ENCODE peak calls at places on chromosomes 4 and X, in nine cellular contexts. One of them, this sample, is unnamed.

GRCh38 chrX:21674430-21675186 is 16.5 kb upstream of the KLHL34 start:
- DNase-seq in gastrocnemius medialis: no peak
- DNase-seq in H1: no peak
- DNase-seq in right lobe of liver: no peak
- DNase-seq in heart right ventricle: no peak
- DNase-seq in fibroblast of mammary gland: no peak
- DNase-seq in tibial nerve: no peak
- DNase-seq in sigmoid colon: no peak
- DNase-seq in astrocyte of the spinal cord: no peak
- DNase-seq in this sample: no peak

GRCh38 chr4:156598138-156598681 is 373.4 kb downstream of the PDGFC start:
- DNase-seq in gastrocnemius medialis: no peak
- DNase-seq in H1: peak; percentile 3
- DNase-seq in right lobe of liver: no peak
- DNase-seq in heart right ventricle: no peak
- DNase-seq in fibroblast of mammary gland: peak; percentile 6
- DNase-seq in tibial nerve: no peak
- DNase-seq in sigmoid colon: no peak
- DNase-seq in astrocyte of the spinal cord: peak; percentile 77
- DNase-seq in this sample: no peak

GRCh38 chrX:21725498-21725897 is 32.4 kb downstream of the SMPX start:
- DNase-seq in gastrocnemius medialis: no peak
- DNase-seq in H1: no peak
- DNase-seq in right lobe of liver: no peak
- DNase-seq in heart right ventricle: no peak
- DNase-seq in fibroblast of mammary gland: peak; percentile 64
- DNase-seq in tibial nerve: no peak
- DNase-seq in sigmoid colon: no peak
- DNase-seq in astrocyte of the spinal cord: peak; percentile 33
- DNase-seq in this sample: no peak

GRCh38 chr4:185665655-185666054 is 130.3 kb upstream of the PDLIM3 start:
- DNase-seq in gastrocnemius medialis: no peak
- DNase-seq in H1: no peak
- DNase-seq in right lobe of liver: no peak
- DNase-seq in heart right ventricle: no peak
- DNase-seq in fibroblast of mammary gland: no peak
- DNase-seq in tibial nerve: no peak
- DNase-seq in sigmoid colon: no peak
- DNase-seq in astrocyte of the spinal cord: no peak
- DNase-seq in this sample: no peak

GRCh38 chr4:9870165-9870564 is 88.7 kb downstream of the DRD5 start:
- DNase-seq in gastrocnemius medialis: no peak
- DNase-seq in H1: no peak
- DNase-seq in right lobe of liver: no peak
- DNase-seq in heart right ventricle: no peak
- DNase-seq in fibroblast of mammary gland: no peak
- DNase-seq in tibial nerve: no peak
- DNase-seq in sigmoid colon: no peak
- DNase-seq in astrocyte of the spinal cord: no peak
- DNase-seq in this sample: no peak

GRCh38 chrX:36431819-36432218 is 512.3 kb downstream of the CFAP47 start:
- DNase-seq in gastrocnemius medialis: no peak
- DNase-seq in H1: no peak
- DNase-seq in right lobe of liver: no peak
- DNase-seq in heart right ventricle: no peak
- DNase-seq in fibroblast of mammary gland: peak; percentile 31
- DNase-seq in tibial nerve: no peak
- DNase-seq in sigmoid colon: no peak
- DNase-seq in astrocyte of the spinal cord: peak; percentile 72
- DNase-seq in this sample: peak; percentile 38

GRCh38 chr4:52096048-52096447 is 44.9 kb downstream of the SPATA18 start:
- DNase-seq in gastrocnemius medialis: no peak
- DNase-seq in H1: no peak
- DNase-seq in right lobe of liver: no peak
- DNase-seq in heart right ventricle: no peak
- DNase-seq in fibroblast of mammary gland: peak; percentile 53
- DNase-seq in tibial nerve: no peak
- DNase-seq in sigmoid colon: no peak
- DNase-seq in astrocyte of the spinal cord: no peak
- DNase-seq in this sample: no peak

GRCh38 chr4:140952709-140953108 is 180.6 kb downstream of the RNF150 start:
- DNase-seq in gastrocnemius medialis: no peak
- DNase-seq in H1: no peak
- DNase-seq in right lobe of liver: no peak
- DNase-seq in heart right ventricle: no peak
- DNase-seq in fibroblast of mammary gland: peak; percentile 56
- DNase-seq in tibial nerve: no peak
- DNase-seq in sigmoid colon: no peak
- DNase-seq in astrocyte of the spinal cord: no peak
- DNase-seq in this sample: no peak

GRCh38 chrX:13046035-13046851 is 1.8 kb upstream of the FAM9C start:
- DNase-seq in gastrocnemius medialis: no peak
- DNase-seq in H1: no peak
- DNase-seq in right lobe of liver: no peak
- DNase-seq in heart right ventricle: no peak
- DNase-seq in fibroblast of mammary gland: no peak
- DNase-seq in tibial nerve: no peak
- DNase-seq in sigmoid colon: no peak
- DNase-seq in astrocyte of the spinal cord: no peak
- DNase-seq in this sample: no peak

GRCh38 chr4:120771907-120772306 is 150.6 kb downstream of the PRDM5 start:
- DNase-seq in gastrocnemius medialis: no peak
- DNase-seq in H1: no peak
- DNase-seq in right lobe of liver: no peak
- DNase-seq in heart right ventricle: no peak
- DNase-seq in fibroblast of mammary gland: no peak
- DNase-seq in tibial nerve: no peak
- DNase-seq in sigmoid colon: no peak
- DNase-seq in astrocyte of the spinal cord: no peak
- DNase-seq in this sample: no peak

GRCh38 chr4:171929477-171929876 is 116.3 kb downstream of the GALNTL6 start:
- DNase-seq in gastrocnemius medialis: no peak
- DNase-seq in H1: no peak
- DNase-seq in right lobe of liver: peak; percentile 16
- DNase-seq in heart right ventricle: no peak
- DNase-seq in fibroblast of mammary gland: no peak
- DNase-seq in tibial nerve: no peak
- DNase-seq in sigmoid colon: no peak
- DNase-seq in astrocyte of the spinal cord: no peak
- DNase-seq in this sample: no peak

GRCh38 chr4:47525154-47525819 is 40.2 kb downstream of the ATP10D start:
- DNase-seq in gastrocnemius medialis: no peak
- DNase-seq in H1: no peak
- DNase-seq in right lobe of liver: no peak
- DNase-seq in heart right ventricle: no peak
- DNase-seq in fibroblast of mammary gland: peak; percentile 94
- DNase-seq in tibial nerve: peak; percentile 49
- DNase-seq in sigmoid colon: peak; percentile 68
- DNase-seq in astrocyte of the spinal cord: peak; percentile 93
- DNase-seq in this sample: peak; percentile 91

GRCh38 chr4:149708513-149709175 is 107.0 kb downstream of the IQCM start:
- DNase-seq in gastrocnemius medialis: no peak
- DNase-seq in H1: no peak
- DNase-seq in right lobe of liver: no peak
- DNase-seq in heart right ventricle: no peak
- DNase-seq in fibroblast of mammary gland: peak; percentile 48
- DNase-seq in tibial nerve: no peak
- DNase-seq in sigmoid colon: no peak
- DNase-seq in astrocyte of the spinal cord: peak; percentile 42
- DNase-seq in this sample: no peak

GRCh38 chr4:182768821-182769220 is 148.4 kb downstream of the DCTD start:
- DNase-seq in gastrocnemius medialis: no peak
- DNase-seq in H1: no peak
- DNase-seq in right lobe of liver: no peak
- DNase-seq in heart right ventricle: no peak
- DNase-seq in fibroblast of mammary gland: no peak
- DNase-seq in tibial nerve: no peak
- DNase-seq in sigmoid colon: no peak
- DNase-seq in astrocyte of the spinal cord: peak; percentile 27
- DNase-seq in this sample: no peak

GRCh38 chr4:6009452-6009851 is 8.8 kb downstream of the C4orf50 start:
- DNase-seq in gastrocnemius medialis: no peak
- DNase-seq in H1: no peak
- DNase-seq in right lobe of liver: no peak
- DNase-seq in heart right ventricle: no peak
- DNase-seq in fibroblast of mammary gland: no peak
- DNase-seq in tibial nerve: no peak
- DNase-seq in sigmoid colon: peak; percentile 3
- DNase-seq in astrocyte of the spinal cord: no peak
- DNase-seq in this sample: no peak

DNA sequence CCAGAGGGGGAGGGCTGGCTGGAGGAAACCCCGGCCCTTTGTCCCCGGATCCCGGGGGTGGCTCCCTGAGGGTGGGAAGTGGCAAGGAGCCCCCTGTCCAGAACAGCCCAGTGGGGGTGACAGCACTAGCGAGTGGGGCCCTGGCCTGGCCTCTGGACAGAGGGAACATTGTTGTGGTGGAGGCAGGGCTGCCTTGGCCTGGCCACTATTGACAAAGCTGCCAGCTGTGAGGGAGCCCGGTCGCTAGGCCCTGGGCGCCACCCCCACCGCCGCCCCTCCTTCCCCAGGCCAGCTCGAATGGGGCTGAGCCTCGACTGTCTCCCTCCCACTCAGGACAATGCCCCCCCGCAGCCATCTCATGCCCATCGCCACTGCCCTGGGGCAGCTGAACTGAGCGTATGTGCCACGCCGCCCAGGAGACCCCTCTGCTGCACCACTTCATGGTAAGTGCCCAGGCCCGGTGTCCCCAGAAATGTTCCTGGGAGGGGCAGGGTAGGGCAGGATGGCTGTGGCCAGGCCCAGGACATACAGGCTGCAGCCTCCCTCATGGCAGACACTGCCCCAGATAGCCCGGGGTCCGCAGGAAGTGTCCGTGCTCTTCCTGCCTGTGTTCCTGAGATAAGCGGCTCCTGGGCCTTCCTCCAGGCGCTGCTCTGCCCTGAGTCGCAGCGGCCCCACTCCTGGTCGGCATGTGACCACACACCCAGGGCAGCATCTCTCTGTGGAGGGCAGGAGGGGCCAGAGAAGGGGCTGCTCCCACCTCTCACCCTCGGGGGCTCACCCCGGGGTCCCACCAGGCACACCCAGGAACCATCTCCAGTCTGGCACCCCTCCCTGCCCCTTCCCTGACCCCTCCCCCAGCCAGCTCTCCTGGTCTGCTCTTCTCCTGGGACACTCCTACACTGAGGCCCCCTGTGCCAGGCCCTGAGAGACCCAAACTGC is 1.4 kb downstream of the PLXNB3 start:
- DNase-seq in gastrocnemius medialis: no peak
- DNase-seq in H1: no peak
- DNase-seq in right lobe of liver: peak; percentile 27
- DNase-seq in heart right ventricle: peak; percentile 30
- DNase-seq in fibroblast of mammary gland: no peak
- DNase-seq in tibial nerve: no peak
- DNase-seq in sigmoid colon: peak; percentile 78
- DNase-seq in astrocyte of the spinal cord: no peak
- DNase-seq in this sample: no peak
- H3K4me3 ChIP-seq in gastrocnemius medialis: no peak overlapping the region
- H3K4me3 ChIP-seq in H1: no peak overlapping the region
- H3K4me3 ChIP-seq in right lobe of liver: no peak overlapping the region
- H3K4me3 ChIP-seq in heart right ventricle: peak overlapping the region; percentile 10
- H3K4me3 ChIP-seq in fibroblast of mammary gland: peak overlapping the region; percentile 43
- H3K4me3 ChIP-seq in tibial nerve: peak overlapping the region; percentile 45
- H3K4me3 ChIP-seq in sigmoid colon: peak overlapping the region; percentile 43
- H3K4me3 ChIP-seq in astrocyte of the spinal cord: peak overlapping the region; percentile 36
- H3K4me3 ChIP-seq in this sample: peak overlapping the region; percentile 34

DNA sequence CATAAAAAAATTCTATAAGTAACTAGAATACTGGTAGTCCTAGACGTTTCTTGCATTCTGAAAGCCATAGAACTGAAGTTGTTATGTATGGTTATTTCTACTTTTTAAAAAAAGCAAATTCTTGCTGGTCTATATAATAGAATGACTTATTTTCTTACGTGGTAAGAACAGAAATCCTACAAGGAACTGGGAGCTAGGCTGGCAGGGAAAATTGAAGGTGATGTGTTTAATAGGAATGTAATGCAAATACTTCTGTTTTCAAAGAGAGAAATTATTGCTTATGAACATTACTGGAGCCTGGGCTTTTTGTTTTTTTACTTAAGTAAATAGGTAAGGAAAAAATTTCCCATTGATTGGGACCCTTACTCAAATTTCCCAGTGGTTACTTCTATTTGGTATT is 8.9 kb downstream of the CCNA2 start:
- DNase-seq in gastrocnemius medialis: no peak
- DNase-seq in H1: no peak
- DNase-seq in right lobe of liver: no peak
- DNase-seq in heart right ventricle: no peak
- DNase-seq in fibroblast of mammary gland: no peak
- DNase-seq in tibial nerve: no peak
- DNase-seq in sigmoid colon: no peak
- DNase-seq in astrocyte of the spinal cord: no peak
- DNase-seq in this sample: no peak
- TF ChIP-seq CTCF in gastrocnemius medialis: no peak
- TF ChIP-seq CTCF in H1: no peak
- TF ChIP-seq CTCF in right lobe of liver: no peak
- TF ChIP-seq CTCF in heart right ventricle: no peak
- TF ChIP-seq CTCF in fibroblast of mammary gland: no peak
- TF ChIP-seq CTCF in tibial nerve: no peak
- TF ChIP-seq CTCF in sigmoid colon: no peak
- TF ChIP-seq CTCF in astrocyte of the spinal cord: no peak
- TF ChIP-seq CTCF in this sample: no peak

DNA sequence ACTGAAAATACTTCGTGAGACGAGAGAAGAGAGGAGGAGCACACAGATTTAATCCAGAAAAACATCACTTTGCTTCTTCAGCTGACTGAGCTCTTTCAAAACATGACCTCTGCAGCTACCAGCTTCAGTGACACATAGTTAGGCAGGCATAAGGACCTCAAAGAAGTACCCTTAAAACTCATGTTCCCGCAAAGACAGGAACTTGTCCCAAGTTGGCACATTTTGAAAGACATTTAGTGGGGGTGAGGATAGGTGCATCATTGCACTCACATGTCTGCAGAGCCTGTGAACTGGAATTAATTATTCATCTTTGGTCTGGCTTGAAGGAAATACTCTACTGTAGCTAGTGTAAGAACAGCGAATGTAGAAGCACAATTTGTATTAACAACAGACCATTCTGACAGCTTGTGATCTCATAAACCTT is 221.8 kb downstream of the MGST2 start:
- DNase-seq in gastrocnemius medialis: no peak
- DNase-seq in H1: no peak
- DNase-seq in right lobe of liver: no peak
- DNase-seq in heart right ventricle: no peak
- DNase-seq in fibroblast of mammary gland: peak; percentile 27
- DNase-seq in tibial nerve: no peak
- DNase-seq in sigmoid colon: no peak
- DNase-seq in astrocyte of the spinal cord: no peak
- DNase-seq in this sample: no peak
- H3K4me3 ChIP-seq in gastrocnemius medialis: peak overlapping the region; percentile 24
- H3K4me3 ChIP-seq in H1: no peak overlapping the region
- H3K4me3 ChIP-seq in right lobe of liver: peak overlapping the region; percentile 13
- H3K4me3 ChIP-seq in heart right ventricle: no peak overlapping the region
- H3K4me3 ChIP-seq in fibroblast of mammary gland: no peak overlapping the region
- H3K4me3 ChIP-seq in tibial nerve: peak overlapping the region; percentile 16
- H3K4me3 ChIP-seq in sigmoid colon: peak overlapping the region; percentile 11
- H3K4me3 ChIP-seq in astrocyte of the spinal cord: no peak overlapping the region
- H3K4me3 ChIP-seq in this sample: no peak overlapping the region

DNA sequence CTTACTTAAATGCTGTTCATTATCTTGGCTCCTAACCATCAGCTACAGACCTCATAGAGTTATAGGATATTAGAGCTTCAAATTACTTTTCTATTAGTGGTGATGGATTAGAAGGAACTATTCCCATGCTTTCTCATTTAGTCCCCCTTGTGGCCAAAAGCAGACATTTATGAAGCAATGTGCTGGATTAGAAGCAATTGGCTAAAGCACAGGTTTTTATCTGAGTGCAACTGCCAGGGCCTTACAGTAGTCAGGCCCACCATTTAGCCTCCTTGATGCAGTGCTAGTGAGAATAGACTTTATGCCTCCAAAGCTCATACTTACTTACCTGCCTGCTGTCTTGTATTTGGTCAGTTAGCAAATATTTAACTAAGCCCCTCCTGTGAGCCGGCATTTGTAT is 93.0 kb downstream of the TSPAN7 start:
- DNase-seq in gastrocnemius medialis: no peak
- DNase-seq in H1: no peak
- DNase-seq in right lobe of liver: no peak
- DNase-seq in heart right ventricle: no peak
- DNase-seq in fibroblast of mammary gland: peak; percentile 35
- DNase-seq in tibial nerve: peak; percentile 14
- DNase-seq in sigmoid colon: no peak
- DNase-seq in astrocyte of the spinal cord: peak; percentile 13
- DNase-seq in this sample: peak; percentile 11
- TF ChIP-seq CTCF in gastrocnemius medialis: peak; percentile 53
- TF ChIP-seq CTCF in H1: no peak
- TF ChIP-seq CTCF in right lobe of liver: peak; percentile 56
- TF ChIP-seq CTCF in heart right ventricle: peak; percentile 49
- TF ChIP-seq CTCF in fibroblast of mammary gland: peak; percentile 54
- TF ChIP-seq CTCF in tibial nerve: peak; percentile 49
- TF ChIP-seq CTCF in sigmoid colon: no peak
- TF ChIP-seq CTCF in astrocyte of the spinal cord: peak; percentile 48
- TF ChIP-seq CTCF in this sample: peak; percentile 47